ENCODE peak calls at places on chromosomes 6 and 20, in five cellular contexts. One of them, this sample, is unnamed.

GRCh38 chr6:3797231-3798200 is 46.0 kb upstream of the PXDC1 start:
- DNase-seq in GM12878: no peak
- DNase-seq in HepG2: peak
- DNase-seq in SK-N-SH: no peak
- DNase-seq in K562: no peak
- DNase-seq in this sample: no peak

GRCh38 chr20:53778041-53778516 is 184.4 kb upstream of the ZNF217 start:
- DNase-seq in GM12878: no peak
- DNase-seq in HepG2: no peak
- DNase-seq in SK-N-SH: no peak
- DNase-seq in K562: no peak
- DNase-seq in this sample: no peak

GRCh38 chr6:63487123-63487813 is 85.0 kb upstream of the LOC128125822 start:
- DNase-seq in GM12878: no peak
- DNase-seq in HepG2: no peak
- DNase-seq in SK-N-SH: no peak
- DNase-seq in K562: no peak
- DNase-seq in this sample: no peak

GRCh38 chr6:35026434-35027222 is 114.5 kb downstream of the TCP11 start:
- DNase-seq in GM12878: no peak
- DNase-seq in HepG2: no peak
- DNase-seq in SK-N-SH: no peak
- DNase-seq in K562: peak
- DNase-seq in this sample: no peak

GRCh38 chr6:47116616-47117015 is 74.5 kb upstream of the ADGRF1 start:
- DNase-seq in GM12878: no peak
- DNase-seq in HepG2: no peak
- DNase-seq in SK-N-SH: no peak
- DNase-seq in K562: no peak
- DNase-seq in this sample: no peak

GRCh38 chr6:64861039-64861651 is 845.9 kb downstream of the EYS start:
- DNase-seq in GM12878: no peak
- DNase-seq in HepG2: no peak
- DNase-seq in SK-N-SH: no peak
- DNase-seq in K562: no peak
- DNase-seq in this sample: no peak

GRCh38 chr20:50729925-50730764 is 1.2 kb upstream of the PARD6B start:
- DNase-seq in GM12878: no peak
- DNase-seq in HepG2: peak
- DNase-seq in SK-N-SH: peak
- DNase-seq in K562: peak
- DNase-seq in this sample: no peak

GRCh38 chr6:22029169-22029568 is 267.7 kb downstream of the PRL start:
- DNase-seq in GM12878: no peak
- DNase-seq in HepG2: no peak
- DNase-seq in SK-N-SH: no peak
- DNase-seq in K562: no peak
- DNase-seq in this sample: no peak

GRCh38 chr20:2386516-2387179 is 5.9 kb downstream of the TGM6 start:
- DNase-seq in GM12878: no peak
- DNase-seq in HepG2: no peak
- DNase-seq in SK-N-SH: no peak
- DNase-seq in K562: no peak
- DNase-seq in this sample: no peak

GRCh38 chr20:25081065-25081729 is 744 bp downstream of the VSX1 start:
- DNase-seq in GM12878: no peak
- DNase-seq in HepG2: no peak
- DNase-seq in SK-N-SH: peak
- DNase-seq in K562: peak
- DNase-seq in this sample: no peak

GRCh38 chr6:79543886-79544285 is 6.7 kb upstream of the LCA5 start:
- DNase-seq in GM12878: no peak
- DNase-seq in HepG2: no peak
- DNase-seq in SK-N-SH: no peak
- DNase-seq in K562: no peak
- DNase-seq in this sample: no peak

GRCh38 chr20:41669708-41670263 is 51.6 kb upstream of the CHD6 start:
- DNase-seq in GM12878: no peak
- DNase-seq in HepG2: no peak
- DNase-seq in SK-N-SH: no peak
- DNase-seq in K562: peak
- DNase-seq in this sample: no peak

GRCh38 chr6:162999575-163000285 is 272.0 kb downstream of the PACRG start:
- DNase-seq in GM12878: no peak
- DNase-seq in HepG2: no peak
- DNase-seq in SK-N-SH: no peak
- DNase-seq in K562: no peak
- DNase-seq in this sample: no peak

GRCh38 chr20:63296411-63297299 is 3.7 kb downstream of the COL20A1 start:
- DNase-seq in GM12878: no peak
- DNase-seq in HepG2: no peak
- DNase-seq in SK-N-SH: no peak
- DNase-seq in K562: no peak
- DNase-seq in this sample: no peak

GRCh38 chr6:73704260-73704659 is 8.3 kb downstream of the CD109 start:
- DNase-seq in GM12878: no peak
- DNase-seq in HepG2: peak
- DNase-seq in SK-N-SH: no peak
- DNase-seq in K562: peak
- DNase-seq in this sample: no peak

GRCh38 chr20:38032585-38033329 is 499 bp downstream of the TTI1 start:
- DNase-seq in GM12878: no peak
- DNase-seq in HepG2: peak
- DNase-seq in SK-N-SH: no peak
- DNase-seq in K562: peak
- DNase-seq in this sample: peak

GRCh38 chr6:107668826-107669474 is 155.2 kb downstream of the SCML4 start:
- DNase-seq in GM12878: peak
- DNase-seq in HepG2: no peak
- DNase-seq in SK-N-SH: no peak
- DNase-seq in K562: no peak
- DNase-seq in this sample: no peak

GRCh38 chr6:108896111-108896661 is 48.0 kb downstream of the ARMC2 start:
- DNase-seq in GM12878: no peak
- DNase-seq in HepG2: no peak
- DNase-seq in SK-N-SH: no peak
- DNase-seq in K562: no peak
- DNase-seq in this sample: peak

GRCh38 chr20:45343445-45343866 is 4.8 kb downstream of the SDC4 start:
- DNase-seq in GM12878: no peak
- DNase-seq in HepG2: peak
- DNase-seq in SK-N-SH: no peak
- DNase-seq in K562: peak
- DNase-seq in this sample: no peak

GRCh38 chr20:52268184-52268583 is 76.6 kb upstream of the ZFP64 start:
- DNase-seq in GM12878: no peak
- DNase-seq in HepG2: no peak
- DNase-seq in SK-N-SH: no peak
- DNase-seq in K562: no peak
- DNase-seq in this sample: no peak

GRCh38 chr20:2302369-2302768 is 6.6 kb downstream of the TGM3 start:
- DNase-seq in GM12878: no peak
- DNase-seq in HepG2: peak
- DNase-seq in SK-N-SH: no peak
- DNase-seq in K562: peak
- DNase-seq in this sample: peak

GRCh38 chr6:147117580-147117979 is 86.6 kb upstream of the STXBP5 start:
- DNase-seq in GM12878: no peak
- DNase-seq in HepG2: no peak
- DNase-seq in SK-N-SH: no peak
- DNase-seq in K562: no peak
- DNase-seq in this sample: no peak

GRCh38 chr20:4708036-4708435 is 13.7 kb upstream of the PRND start:
- DNase-seq in GM12878: no peak
- DNase-seq in HepG2: no peak
- DNase-seq in SK-N-SH: no peak
- DNase-seq in K562: no peak
- DNase-seq in this sample: no peak

GRCh38 chr20:19453781-19454310 is 241.4 kb downstream of the SLC24A3 start:
- DNase-seq in GM12878: no peak
- DNase-seq in HepG2: no peak
- DNase-seq in SK-N-SH: no peak
- DNase-seq in K562: no peak
- DNase-seq in this sample: no peak

GRCh38 chr6:35044145-35044745 is 96.9 kb downstream of the TCP11 start:
- DNase-seq in GM12878: no peak
- DNase-seq in HepG2: no peak
- DNase-seq in SK-N-SH: no peak
- DNase-seq in K562: no peak
- DNase-seq in this sample: peak

GRCh38 chr6:120965814-120966213 is 368.5 kb downstream of the TBC1D32 start:
- DNase-seq in GM12878: no peak
- DNase-seq in HepG2: no peak
- DNase-seq in SK-N-SH: no peak
- DNase-seq in K562: no peak
- DNase-seq in this sample: no peak

GRCh38 chr20:19975436-19975799 is 41.7 kb upstream of the NAA20 start:
- DNase-seq in GM12878: no peak
- DNase-seq in HepG2: no peak
- DNase-seq in SK-N-SH: no peak
- DNase-seq in K562: no peak
- DNase-seq in this sample: no peak

GRCh38 chr20:31473331-31474096 is 1.4 kb downstream of the DEFB124 start:
- DNase-seq in GM12878: no peak
- DNase-seq in HepG2: no peak
- DNase-seq in SK-N-SH: no peak
- DNase-seq in K562: no peak
- DNase-seq in this sample: no peak

GRCh38 chr6:108576724-108577123 is 16.0 kb downstream of the FOXO3 start:
- DNase-seq in GM12878: no peak
- DNase-seq in HepG2: no peak
- DNase-seq in SK-N-SH: no peak
- DNase-seq in K562: no peak
- DNase-seq in this sample: no peak

GRCh38 chr20:35253010-35253409 is 24.9 kb downstream of the MMP24OS start:
- DNase-seq in GM12878: no peak
- DNase-seq in HepG2: no peak
- DNase-seq in SK-N-SH: no peak
- DNase-seq in K562: no peak
- DNase-seq in this sample: no peak

GRCh38 chr6:69785697-69786096 is 11.1 kb downstream of the LMBRD1 start:
- DNase-seq in GM12878: no peak
- DNase-seq in HepG2: no peak
- DNase-seq in SK-N-SH: no peak
- DNase-seq in K562: no peak
- DNase-seq in this sample: no peak

GRCh38 chr6:131029661-131030297 is 33.3 kb downstream of the EPB41L2 start:
- DNase-seq in GM12878: peak
- DNase-seq in HepG2: no peak
- DNase-seq in SK-N-SH: no peak
- DNase-seq in K562: peak
- DNase-seq in this sample: no peak

GRCh38 chr6:106444777-106445507 is 84.4 kb downstream of the CRYBG1 start:
- DNase-seq in GM12878: peak
- DNase-seq in HepG2: peak
- DNase-seq in SK-N-SH: peak
- DNase-seq in K562: peak
- DNase-seq in this sample: peak

GRCh38 chr6:47992805-47993204 is 118.2 kb downstream of the PTCHD4 start:
- DNase-seq in GM12878: no peak
- DNase-seq in HepG2: no peak
- DNase-seq in SK-N-SH: no peak
- DNase-seq in K562: no peak
- DNase-seq in this sample: no peak

GRCh38 chr6:125197795-125198269 is 44.3 kb downstream of the TPD52L1 start:
- DNase-seq in GM12878: no peak
- DNase-seq in HepG2: no peak
- DNase-seq in SK-N-SH: no peak
- DNase-seq in K562: peak
- DNase-seq in this sample: no peak

GRCh38 chr6:30763618-30764489 is 19.5 kb upstream of the IER3 start:
- DNase-seq in GM12878: peak
- DNase-seq in HepG2: peak
- DNase-seq in SK-N-SH: no peak
- DNase-seq in K562: peak
- DNase-seq in this sample: no peak

GRCh38 chr20:12679456-12679855 is 329.3 kb upstream of the SPTLC3 start:
- DNase-seq in GM12878: no peak
- DNase-seq in HepG2: no peak
- DNase-seq in SK-N-SH: no peak
- DNase-seq in K562: no peak
- DNase-seq in this sample: no peak
- TF ChIP-seq REST in GM12878: no peak
- TF ChIP-seq REST in HepG2: no peak
- TF ChIP-seq REST in SK-N-SH: no peak
- TF ChIP-seq REST in K562: no peak
- TF ChIP-seq REST in this sample: no peak

DNA sequence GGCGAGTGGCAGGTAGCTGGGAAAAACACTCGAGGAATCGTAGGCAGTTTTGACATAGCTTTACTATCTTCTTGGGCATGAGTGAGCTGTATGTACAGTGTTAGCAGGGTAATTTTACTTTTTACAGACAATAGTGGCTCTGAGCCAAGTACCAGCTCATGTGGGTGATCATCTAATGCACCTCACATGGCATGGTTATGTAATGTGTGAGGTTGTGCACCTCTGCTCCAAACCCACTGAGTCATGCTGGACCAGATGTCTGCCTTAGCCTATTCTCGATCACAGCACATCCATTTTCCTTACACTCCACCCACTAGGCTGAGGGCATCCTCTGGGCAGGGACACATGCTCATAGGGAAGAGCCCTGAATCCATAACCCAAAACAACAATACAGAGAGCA is 71.6 kb upstream of the FBXL4 start:
- DNase-seq in GM12878: no peak
- DNase-seq in HepG2: no peak
- DNase-seq in SK-N-SH: no peak
- DNase-seq in K562: no peak
- DNase-seq in this sample: no peak
- TF ChIP-seq GABPA in GM12878: no peak
- TF ChIP-seq GABPA in HepG2: no peak
- TF ChIP-seq GABPA in SK-N-SH: no peak
- TF ChIP-seq GABPA in K562: no peak
- TF ChIP-seq GABPA in this sample: no peak

GRCh38 chr6:88670369-88670768 is 293.0 kb downstream of the RNGTT start:
- DNase-seq in GM12878: no peak
- DNase-seq in HepG2: no peak
- DNase-seq in SK-N-SH: no peak
- DNase-seq in K562: no peak
- DNase-seq in this sample: no peak
- TF ChIP-seq REST in GM12878: no peak
- TF ChIP-seq REST in HepG2: no peak
- TF ChIP-seq REST in SK-N-SH: no peak
- TF ChIP-seq REST in K562: no peak
- TF ChIP-seq REST in this sample: no peak

GRCh38 chr6:113888996-113889635 is 32.0 kb downstream of the MARCKS start:
- DNase-seq in GM12878: no peak
- DNase-seq in HepG2: no peak
- DNase-seq in SK-N-SH: no peak
- DNase-seq in K562: no peak
- DNase-seq in this sample: no peak

GRCh38 chr6:113886512-113886911 is 29.4 kb downstream of the MARCKS start:
- DNase-seq in GM12878: no peak
- DNase-seq in HepG2: no peak
- DNase-seq in SK-N-SH: no peak
- DNase-seq in K562: no peak
- DNase-seq in this sample: no peak

GRCh38 chr6:113893866-113894265 is 36.7 kb downstream of the MARCKS start:
- DNase-seq in GM12878: no peak
- DNase-seq in HepG2: no peak
- DNase-seq in SK-N-SH: no peak
- DNase-seq in K562: no peak
- DNase-seq in this sample: no peak

GRCh38 chr6:113888493-113888892 is 31.3 kb downstream of the MARCKS start:
- DNase-seq in GM12878: no peak
- DNase-seq in HepG2: no peak
- DNase-seq in SK-N-SH: no peak
- DNase-seq in K562: no peak
- DNase-seq in this sample: no peak
- TF ChIP-seq GABPA in GM12878: no peak
- TF ChIP-seq GABPA in HepG2: no peak
- TF ChIP-seq GABPA in SK-N-SH: no peak
- TF ChIP-seq GABPA in K562: no peak
- TF ChIP-seq GABPA in this sample: no peak